ENCODE peak calls at places on chromosome 5, in six cellular contexts. Y is RWPE1, B is spleen, C is fibroblast of mammary gland, R is heart left ventricle, W is activated B cell treated with CpG ODN at 0.5 μM for 24 hours. I is an unnamed sample.

GRCh38 chr5:127070243-127070642 is 3.1 kb downstream of the C5orf63 start:
- DNase-seq in Y (no peak), B (no peak), C (no peak), R (no peak), W (no peak), I (no peak)

GRCh38 chr5:136133416-136134383 is 1.1 kb downstream of the SMAD5 start:
- DNase-seq in Y (peak), B (no peak), C (peak), R (peak), W (no peak), I (peak)

GRCh38 chr5:68839019-68839552 is 254.7 kb upstream of the SLC30A5 start:
- DNase-seq in Y (no peak), B (no peak), C (peak), R (no peak), W (no peak), I (no peak)

GRCh38 chr5:172796306-172796705 is 25.3 kb upstream of the DUSP1 start:
- DNase-seq in Y (no peak), B (no peak), C (no peak), R (no peak), W (no peak), I (no peak)

GRCh38 chr5:17127743-17128231 is 89.6 kb upstream of the BASP1 start:
- DNase-seq in Y (peak), B (no peak), C (peak), R (no peak), W (no peak), I (no peak)

GRCh38 chr5:58165152-58165551 is 294.7 kb downstream of the PLK2 start:
- DNase-seq in Y (no peak), B (no peak), C (no peak), R (no peak), W (no peak), I (no peak)

GRCh38 chr5:55668356-55668755 is 43.8 kb downstream of the SLC38A9 start:
- DNase-seq in Y (peak), B (no peak), C (peak), R (no peak), W (no peak), I (no peak)

GRCh38 chr5:113319256-113320053 is 115.3 kb downstream of the TSSK1B start:
- DNase-seq in Y (peak), B (no peak), C (no peak), R (no peak), W (no peak), I (no peak)

GRCh38 chr5:4866817-4867216 is 273.3 kb upstream of the ADAMTS16 start:
- DNase-seq in Y (no peak), B (no peak), C (no peak), R (no peak), W (no peak), I (no peak)

GRCh38 chr5:124732349-124732875 is 14.0 kb downstream of the ZNF608 start:
- DNase-seq in Y (no peak), B (no peak), C (no peak), R (no peak), W (no peak), I (no peak)

GRCh38 chr5:27639005-27639612 is 600.7 kb upstream of the CDH9 start:
- DNase-seq in Y (no peak), B (no peak), C (no peak), R (no peak), W (no peak), I (no peak)

GRCh38 chr5:151470440-151470839 is 23.0 kb downstream of the SLC36A1 start:
- DNase-seq in Y (no peak), B (no peak), C (peak), R (no peak), W (no peak), I (no peak)

GRCh38 chr5:155380480-155380879 is 366.9 kb downstream of the KIF4B start:
- DNase-seq in Y (no peak), B (no peak), C (no peak), R (no peak), W (no peak), I (no peak)

GRCh38 chr5:74378464-74378863 is 262.1 kb downstream of the ENC1 start:
- DNase-seq in Y (peak), B (no peak), C (peak), R (no peak), W (no peak), I (no peak)

GRCh38 chr5:141512390-141513020 is 23.6 kb downstream of the PCDHGC5 start:
- DNase-seq in Y (peak), B (peak), C (peak), R (peak), W (peak), I (peak)

GRCh38 chr5:61732376-61732775 is 400.3 kb downstream of the ZSWIM6 start:
- DNase-seq in Y (no peak), B (no peak), C (no peak), R (no peak), W (no peak), I (no peak)

GRCh38 chr5:59042201-59042600 is 459.3 kb downstream of the RAB3C start:
- DNase-seq in Y (peak), B (no peak), C (peak), R (no peak), W (no peak), I (no peak)

GRCh38 chr5:157874861-157875260 is 15.9 kb upstream of the CLINT1 start:
- DNase-seq in Y (no peak), B (no peak), C (no peak), R (no peak), W (no peak), I (no peak)

GRCh38 chr5:172533399-172534228 is 79.3 kb upstream of the SH3PXD2B start:
- DNase-seq in Y (peak), B (peak), C (no peak), R (no peak), W (no peak), I (no peak)

GRCh38 chr5:96823060-96823459 is 15.3 kb upstream of the ERAP1 start:
- DNase-seq in Y (no peak), B (no peak), C (no peak), R (no peak), W (no peak), I (no peak)
- TF ChIP-seq CTCF in Y (no peak), B (no peak), C (no peak), R (no peak), W (no peak), I (no peak)

GRCh38 chr5:35218981-35219380 is 11.3 kb downstream of the PRLR start:
- DNase-seq in Y (no peak), B (no peak), C (no peak), R (no peak), W (no peak), I (no peak)
- TF ChIP-seq CTCF in Y (no peak), B (no peak), C (no peak), R (no peak), W (no peak), I (no peak)

GRCh38 chr5:98769006-98769255 is 4.5 kb upstream of the RGMB start:
- DNase-seq in Y (no peak), B (peak), C (no peak), R (no peak), W (peak), I (peak)
- TF ChIP-seq CTCF in Y (peak), B (peak), C (peak), R (peak), W (no peak), I (peak)

GRCh38 chr5:149931992-149932436 is 12.6 kb downstream of the PDE6A start:
- DNase-seq in Y (no peak), B (no peak), C (no peak), R (no peak), W (no peak), I (no peak)

GRCh38 chr5:149930754-149931574 is 13.6 kb downstream of the PDE6A start:
- DNase-seq in Y (no peak), B (no peak), C (no peak), R (no peak), W (no peak), I (no peak)

GRCh38 chr5:149930060-149930753 is 14.4 kb downstream of the PDE6A start:
- DNase-seq in Y (no peak), B (no peak), C (peak), R (no peak), W (no peak), I (no peak)

GRCh38 chr5:149935431-149935901 is 9.1 kb downstream of the PDE6A start:
- DNase-seq in Y (no peak), B (no peak), C (no peak), R (no peak), W (no peak), I (no peak)

DNA sequence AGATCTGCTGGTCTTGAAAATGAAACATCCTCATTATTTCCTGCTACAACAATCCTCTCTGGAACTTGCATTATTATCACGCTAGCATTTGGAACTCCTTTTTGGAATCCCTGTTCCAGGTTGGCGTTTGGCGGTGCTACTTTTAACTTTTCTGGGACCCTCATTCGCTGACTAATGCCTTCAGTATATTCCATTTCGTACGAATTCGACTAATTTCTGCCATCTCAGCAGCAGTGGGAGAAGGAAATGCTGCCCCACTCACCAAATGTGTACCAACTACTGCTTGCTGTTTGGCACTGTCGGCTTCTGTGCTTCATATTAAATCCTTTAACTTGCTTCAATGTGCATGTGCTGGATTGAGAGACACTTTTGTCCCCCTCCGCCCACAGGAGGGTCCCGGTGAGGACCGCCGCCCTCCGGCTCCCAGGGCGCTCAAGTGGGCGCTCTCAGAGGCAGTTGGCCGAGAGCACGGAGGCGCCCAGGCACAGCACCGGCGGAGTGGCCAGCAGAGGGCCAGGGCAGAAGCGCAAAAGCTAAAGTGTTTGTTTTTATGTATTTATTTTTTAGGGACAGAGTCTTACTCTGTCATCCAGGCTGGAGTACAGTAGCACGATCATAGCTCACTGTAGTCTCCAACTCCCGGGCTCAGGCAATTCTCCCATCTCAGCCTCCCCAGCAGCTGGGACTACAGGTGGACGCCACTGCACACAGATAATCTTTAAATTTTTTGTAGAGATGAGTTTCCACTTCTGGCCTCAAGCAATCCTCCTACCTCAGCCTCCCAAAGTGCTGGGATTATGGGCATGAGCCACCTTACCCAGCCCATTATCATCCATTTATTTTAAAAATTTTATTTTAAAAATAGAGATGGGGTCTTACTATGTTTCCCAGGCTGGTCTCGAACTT is 11.9 kb downstream of the PDE6A start:
- DNase-seq in Y (no peak), B (peak), C (no peak), R (no peak), W (no peak), I (no peak)
- TF ChIP-seq CTCF in Y (no peak), B (peak), C (peak), R (no peak), W (no peak), I (peak)

DNA sequence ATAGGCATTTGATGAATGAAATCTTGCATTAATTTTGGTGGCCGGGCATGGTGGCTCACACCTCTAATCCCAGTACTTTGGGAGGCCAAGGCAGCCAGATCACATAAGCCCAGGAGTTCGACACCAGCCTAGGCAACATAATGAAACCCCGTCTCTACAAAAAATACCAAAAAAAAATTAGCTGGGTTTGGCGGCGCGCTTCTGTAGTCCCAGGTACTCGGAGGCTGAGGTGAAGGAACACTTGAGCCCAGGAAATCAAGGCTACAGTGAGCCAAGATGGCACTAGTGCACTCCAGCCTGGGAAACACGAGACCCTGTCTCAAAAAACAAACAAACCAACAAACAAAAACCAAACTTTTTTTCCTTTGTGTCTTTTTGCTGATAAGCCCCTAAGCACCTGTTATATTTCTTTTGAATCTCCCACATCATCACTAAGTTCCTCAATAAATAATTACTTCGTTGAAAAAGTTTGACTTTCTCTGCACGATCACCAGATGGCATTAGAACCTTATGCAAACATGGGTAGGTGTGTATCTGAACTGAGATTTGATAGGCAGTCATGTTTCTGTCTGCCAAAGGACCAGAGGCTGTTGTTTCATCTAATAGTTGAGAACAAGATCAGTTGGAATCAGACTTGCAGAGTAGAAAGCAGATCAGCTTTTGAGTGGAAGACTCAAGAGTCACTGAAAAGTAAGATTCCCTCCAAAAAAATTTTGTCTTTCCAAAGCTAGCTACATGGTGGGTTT is 5.5 kb upstream of the MATR3 start:
- DNase-seq in Y (no peak), B (no peak), C (peak), R (no peak), W (no peak), I (no peak)
- TF ChIP-seq CTCF in Y (no peak), B (no peak), C (no peak), R (no peak), W (no peak), I (no peak)

DNA sequence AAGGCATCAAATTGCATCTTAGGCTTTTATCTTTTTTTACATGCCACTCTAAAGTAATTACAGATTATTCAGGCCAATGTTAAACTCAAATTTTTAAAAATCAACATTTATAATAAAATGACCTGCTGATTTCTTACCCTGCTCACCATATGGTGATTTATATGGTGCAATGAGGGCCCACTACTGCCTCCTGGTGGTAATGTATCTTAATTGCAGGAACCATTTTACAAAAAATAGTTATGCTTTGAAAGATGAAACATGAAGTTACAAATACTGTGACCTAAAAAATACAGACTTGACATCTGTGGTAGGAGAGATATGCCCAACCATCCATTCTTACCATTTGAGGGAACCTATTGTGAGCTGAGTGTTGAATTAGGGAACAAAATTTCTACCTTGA is 292.6 kb upstream of the TAS2R1 start:
- DNase-seq in Y (no peak), B (no peak), C (no peak), R (no peak), W (no peak), I (no peak)
- TF ChIP-seq CTCF in Y (peak), B (no peak), C (peak), R (no peak), W (no peak), I (peak)